ENCODE peak calls at places on chromosomes 6 and 20, in five cellular contexts. J is HCT116, Y is H1, D is K562, K is GM12878. X is an unnamed sample.
A peak's percentile ranks its signal among the peaks of the same experiment; 100 is the strongest.

GRCh38 chr20:59363094-59363493 is 62.7 kb downstream of the EDN3 start:
- DNase-seq in K (no peak), D (no peak), J (no peak), Y (no peak), X (no peak)

GRCh38 chr20:1632228-1632577 is 12.4 kb upstream of the SIRPB1 start:
- DNase-seq in Y (no peak), J (no peak), D (no peak), K (no peak), X (no peak)

GRCh38 chr6:137323860-137324259 is 104.7 kb upstream of the IFNGR1 start:
- DNase-seq in J (no peak), D (no peak), K (no peak), Y (no peak), X (no peak)

GRCh38 chr20:61186771-61187170 is 65.3 kb upstream of the CDH4 start:
- DNase-seq in K (no peak), Y (no peak), D (no peak), J (no peak), X (no peak)

GRCh38 chr6:164034602-164035140 is 620.2 kb downstream of the QKI start:
- DNase-seq in Y (no peak), J (no peak), K (no peak), D (no peak), X (no peak)

GRCh38 chr6:36759177-36759757 is 61.6 kb downstream of the RAB44 start:
- DNase-seq in D (peak; percentile 88), K (no peak), J (peak; percentile 37), Y (peak; percentile 23), X (peak; percentile 63)

GRCh38 chr20:24033151-24033550 is 44.6 kb upstream of the GGTLC1 start:
- DNase-seq in K (no peak), J (no peak), Y (no peak), D (no peak), X (no peak)

GRCh38 chr20:25750220-25750764 is 53.6 kb upstream of the ZNF337 start:
- DNase-seq in D (no peak), K (no peak), J (no peak), Y (no peak), X (no peak)

GRCh38 chr20:4714818-4715217 is 6.9 kb upstream of the PRND start:
- DNase-seq in Y (no peak), J (no peak), D (no peak), K (no peak), X (no peak)

GRCh38 chr20:4710106-4710475 is 11.6 kb upstream of the PRND start:
- DNase-seq in Y (no peak), D (no peak), J (no peak), K (no peak), X (no peak)

GRCh38 chr20:4709261-4710105 is 12.2 kb upstream of the PRND start:
- DNase-seq in J (no peak), Y (no peak), K (no peak), D (no peak), X (no peak)

GRCh38 chr20:4711511-4711910 is 10.2 kb upstream of the PRND start:
- DNase-seq in J (no peak), Y (no peak), D (no peak), K (no peak), X (no peak)

GRCh38 chr20:4713401-4713800 is 8.3 kb upstream of the PRND start:
- DNase-seq in J (peak; percentile 79), K (no peak), D (no peak), Y (no peak), X (no peak)
- TF ChIP-seq SRF in J (peak; percentile 54), K (no peak), D (no peak), Y (no peak), X (no peak)

DNA sequence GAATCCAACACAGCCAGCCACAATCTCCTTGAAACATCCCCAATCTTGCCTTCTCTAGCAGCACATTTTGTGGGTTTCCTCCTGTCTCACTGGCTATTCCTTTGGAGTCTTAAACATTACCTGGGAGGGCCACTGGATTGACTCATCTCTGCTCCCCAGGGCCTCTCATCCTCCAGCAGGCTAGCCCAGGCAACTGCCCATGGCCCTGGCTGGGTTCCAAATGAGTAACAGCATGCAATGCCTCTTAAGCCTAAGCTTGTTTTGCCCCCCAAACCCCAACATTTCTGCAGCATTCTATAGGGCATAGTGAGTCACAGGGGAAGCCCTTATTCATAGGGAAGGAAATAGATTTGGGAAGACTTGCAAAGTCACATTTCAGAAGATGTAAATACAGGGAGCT is 204.9 kb downstream of the FOXA2 start:
- DNase-seq in Y (no peak), D (peak; percentile 45), K (no peak), J (peak; percentile 77), X (no peak)
- TF ChIP-seq SRF in Y (no peak), D (no peak), K (no peak), J (peak; percentile 34), X (no peak)

GRCh38 chr6:128822271-128822670 is 60.7 kb upstream of the LAMA2 start:
- DNase-seq in D (no peak), K (no peak), J (no peak), Y (no peak), X (no peak)
- TF ChIP-seq SRF in D (no peak), K (no peak), J (no peak), Y (no peak), X (no peak)

DNA sequence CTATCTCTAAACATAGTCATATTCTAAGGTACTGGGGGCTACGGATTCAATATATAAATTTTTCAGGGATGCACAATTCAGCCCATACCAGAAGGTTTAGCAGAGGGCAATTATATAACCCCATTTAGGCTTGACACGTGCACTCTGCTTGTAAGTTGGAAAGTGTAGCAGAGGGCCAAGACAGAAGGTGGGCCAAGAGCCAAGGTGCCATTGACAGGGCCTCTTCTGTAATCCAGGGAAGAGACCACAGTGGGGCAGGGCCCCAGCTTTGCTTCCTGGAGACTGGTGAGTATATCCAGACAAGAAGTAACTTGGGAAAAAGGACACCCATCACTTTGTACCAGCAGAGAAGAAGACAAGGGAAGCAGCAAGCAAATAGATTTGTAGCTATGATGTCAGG is 672.4 kb upstream of the MARCKS start:
- DNase-seq in J (no peak), Y (no peak), D (no peak), K (no peak), X (no peak)
- TF ChIP-seq SRF in J (no peak), Y (no peak), D (no peak), K (no peak), X (no peak)

GRCh38 chr6:11744753-11745152 is 33.9 kb downstream of the ADTRP start:
- DNase-seq in J (no peak), K (no peak), Y (no peak), D (no peak), X (no peak)

GRCh38 chr6:11750682-11751081 is 27.9 kb downstream of the ADTRP start:
- DNase-seq in J (no peak), K (no peak), D (no peak), Y (no peak), X (no peak)

GRCh38 chr6:11748591-11748990 is 30.0 kb downstream of the ADTRP start:
- DNase-seq in K (no peak), J (no peak), D (no peak), Y (no peak), X (no peak)

GRCh38 chr6:11744101-11744500 is 34.5 kb downstream of the ADTRP start:
- DNase-seq in K (no peak), J (no peak), Y (no peak), D (no peak), X (no peak)

DNA sequence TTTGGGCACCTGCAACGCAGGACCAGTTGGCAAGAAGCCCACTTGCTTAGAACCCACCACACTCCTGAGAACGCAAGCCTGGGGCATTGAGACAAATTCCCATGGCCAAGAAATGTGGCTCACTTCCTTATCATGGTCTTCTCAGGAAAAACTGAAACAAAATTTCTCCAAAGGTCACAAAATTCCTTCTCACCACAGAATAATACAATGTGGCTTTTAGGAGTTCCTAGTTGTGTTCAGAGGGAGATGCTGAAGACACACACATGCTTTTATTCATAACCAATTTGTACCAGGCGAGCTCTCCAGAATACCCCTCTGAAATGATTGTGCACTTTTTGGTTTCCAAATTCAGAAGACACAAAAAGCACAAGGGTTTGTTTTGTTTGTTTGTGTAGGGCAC is 31.6 kb downstream of the ADTRP start:
- DNase-seq in Y (no peak), K (no peak), J (no peak), D (no peak), X (no peak)
- TF ChIP-seq SRF in Y (no peak), K (no peak), J (no peak), D (no peak), X (no peak)

GRCh38 chr6:87722831-87723726 is 21.0 kb upstream of the AKIRIN2 start:
- DNase-seq in J (peak; percentile 75), Y (peak; percentile 66), D (peak; percentile 92), K (peak; percentile 77), X (peak; percentile 92)
- TF ChIP-seq SRF in J (peak; percentile 61), Y (no peak), D (no peak), K (no peak), X (no peak)